ENCODE peak calls at places on chromosomes 6 and 20, in seven cellular contexts. H, X, T, D, O, J and B are unnamed samples.

GRCh38 chr20:7858851-7859250 is 81.4 kb downstream of the HAO1 start:
- DNase-seq in X (no peak), T (no peak), D (no peak), O (no peak), H (no peak), J (no peak), B (no peak)

GRCh38 chr20:17735959-17736621 is 36.3 kb downstream of the BANF2 start:
- DNase-seq in D (no peak), X (no peak), O (no peak), J (no peak), T (no peak), H (no peak), B (no peak)

GRCh38 chr6:43874814-43875590 is 105.0 kb downstream of the VEGFA start:
- DNase-seq in X (no peak), T (no peak), J (no peak), H (no peak), D (no peak), O (no peak), B (no peak)

GRCh38 chr6:45148711-45149341 is 179.3 kb upstream of the RUNX2 start:
- DNase-seq in H (peak), D (no peak), J (no peak), T (no peak), X (no peak), O (peak), B (no peak)

GRCh38 chr6:10146723-10147451 is 268.0 kb downstream of the TFAP2A start:
- DNase-seq in X (no peak), T (peak), D (peak), H (peak), O (no peak), J (no peak), B (peak)

GRCh38 chr6:24825130-24825630 is 26.5 kb upstream of the ARMH2 start:
- DNase-seq in O (no peak), H (no peak), T (no peak), J (no peak), D (no peak), X (no peak), B (no peak)

GRCh38 chr6:158817298-158818007 is 1.7 kb downstream of the EZR start:
- DNase-seq in H (no peak), T (no peak), O (no peak), X (no peak), J (no peak), D (no peak), B (peak)

GRCh38 chr6:163494279-163494727 is 79.8 kb downstream of the QKI start:
- DNase-seq in T (no peak), X (no peak), H (no peak), D (no peak), O (no peak), J (no peak), B (peak)

GRCh38 chr6:89371849-89372505 is 19.5 kb upstream of the UBE2J1 start:
- DNase-seq in J (peak), D (peak), T (peak), X (peak), H (no peak), O (peak), B (peak)

GRCh38 chr6:131023834-131024504 is 39.1 kb downstream of the EPB41L2 start:
- DNase-seq in D (no peak), O (peak), H (no peak), J (no peak), T (peak), X (no peak), B (peak)

GRCh38 chr6:158970640-158971291 is 29.2 kb downstream of the RSPH3 start:
- DNase-seq in D (no peak), J (no peak), T (no peak), X (no peak), H (no peak), O (no peak), B (no peak)

GRCh38 chr20:4573564-4574355 is 147.9 kb upstream of the PRND start:
- DNase-seq in H (peak), D (no peak), O (peak), T (peak), J (no peak), X (no peak), B (no peak)

GRCh38 chr20:58697867-58698703 is 5.5 kb downstream of the NPEPL1 start:
- DNase-seq in D (no peak), H (no peak), X (no peak), J (no peak), O (no peak), T (no peak), B (no peak)

GRCh38 chr6:139588076-139588639 is 213.7 kb upstream of the CITED2 start:
- DNase-seq in T (no peak), H (peak), X (no peak), O (no peak), D (no peak), J (no peak), B (peak)

GRCh38 chr20:35443003-35443402 is 5.0 kb upstream of the GDF5 start:
- DNase-seq in J (no peak), X (no peak), H (no peak), T (peak), D (no peak), O (no peak), B (no peak)

GRCh38 chr20:43798591-43799149 is 71.9 kb upstream of the GTSF1L start:
- DNase-seq in X (no peak), H (no peak), T (no peak), J (no peak), D (no peak), O (no peak), B (no peak)

GRCh38 chr6:67694127-67694526 is 941.0 kb upstream of the ADGRB3 start:
- DNase-seq in O (no peak), H (no peak), X (no peak), J (no peak), T (no peak), D (no peak), B (no peak)

GRCh38 chr6:80531676-80532619 is 425.5 kb downstream of the BCKDHB start:
- DNase-seq in O (no peak), X (no peak), J (no peak), H (no peak), D (no peak), T (no peak), B (no peak)

GRCh38 chr6:117290173-117290834 is 24.9 kb downstream of the VGLL2 start:
- DNase-seq in O (no peak), J (no peak), T (no peak), D (no peak), X (no peak), H (no peak), B (no peak)

GRCh38 chr6:151014404-151015150 is 149.1 kb downstream of the MTHFD1L start:
- DNase-seq in D (peak), H (peak), J (no peak), X (peak), O (no peak), T (peak), B (peak)

GRCh38 chr6:156977527-156978291 is 200.5 kb downstream of the ARID1B start:
- DNase-seq in D (no peak), J (no peak), O (no peak), H (no peak), X (no peak), T (no peak), B (no peak)

GRCh38 chr6:144195671-144196070 is 45.4 kb downstream of the STX11 start:
- DNase-seq in T (peak), H (no peak), O (peak), X (no peak), J (no peak), D (no peak), B (no peak)

GRCh38 chr6:105746539-105746938 is 339.6 kb upstream of the PRDM1 start:
- DNase-seq in H (no peak), X (no peak), T (no peak), D (no peak), J (no peak), O (no peak), B (no peak)

GRCh38 chr6:107019047-107019446 is 9.0 kb upstream of the MTRES1 start:
- DNase-seq in H (no peak), X (no peak), J (no peak), O (no peak), T (no peak), D (no peak), B (no peak)

GRCh38 chr20:37383229-37383989 is 37.5 kb downstream of the SRC start:
- DNase-seq in H (peak), T (peak), X (no peak), D (no peak), O (no peak), J (no peak), B (no peak)

GRCh38 chr6:13113376-13113775 is 215.0 kb downstream of the TBC1D7 start:
- DNase-seq in T (no peak), D (no peak), J (no peak), O (no peak), X (no peak), H (no peak), B (no peak)

GRCh38 chr6:166259296-166259977 is 48.8 kb downstream of the PRR18 start:
- DNase-seq in D (no peak), T (no peak), X (no peak), O (no peak), J (no peak), H (no peak), B (no peak)

GRCh38 chr6:107729098-107729497 is 95.0 kb downstream of the SCML4 start:
- DNase-seq in H (no peak), D (no peak), O (no peak), J (no peak), T (no peak), X (no peak), B (no peak)

GRCh38 chr6:20476501-20477043 is 57.7 kb upstream of the CDKAL1 start:
- DNase-seq in H (no peak), D (no peak), X (no peak), J (no peak), O (no peak), T (no peak), B (no peak)

GRCh38 chr6:142570221-142570671 is 268.4 kb downstream of the ADGRG6 start:
- DNase-seq in J (no peak), H (no peak), X (no peak), T (peak), O (peak), D (no peak), B (peak)

GRCh38 chr6:134550604-134551003 is 232.7 kb upstream of the SGK1 start:
- DNase-seq in X (no peak), J (no peak), T (no peak), O (peak), D (no peak), H (no peak), B (no peak)

GRCh38 chr20:34105978-34106675 is 5.9 kb downstream of the EIF2S2 start:
- DNase-seq in D (no peak), O (no peak), T (no peak), X (no peak), H (no peak), J (no peak), B (no peak)

GRCh38 chr20:31968299-31969126 is 562 bp downstream of the XKR7 start:
- DNase-seq in T (peak), O (peak), H (no peak), J (no peak), X (peak), D (peak), B (peak)

GRCh38 chr6:165453395-165453794 is 144.0 kb upstream of the C6orf118 start:
- DNase-seq in D (no peak), X (no peak), H (no peak), O (no peak), J (no peak), T (no peak), B (no peak)

GRCh38 chr6:160810238-160810637 is 108.2 kb downstream of the PLG start:
- DNase-seq in T (peak), H (no peak), J (no peak), O (no peak), X (no peak), D (no peak), B (no peak)

GRCh38 chr6:108133594-108134179 is 32.1 kb upstream of the NR2E1 start:
- DNase-seq in H (peak), D (no peak), J (no peak), T (peak), O (peak), X (no peak), B (peak)

GRCh38 chr6:19668710-19669109 is 168.5 kb upstream of the ID4 start:
- DNase-seq in X (no peak), O (no peak), D (no peak), T (no peak), J (no peak), H (no peak), B (no peak)